ENCODE peak calls at places on chromosomes 1 and 21, in four cellular contexts. D, O, R and N are unnamed samples.
A peak's percentile ranks its signal among the peaks of the same experiment; 100 is the strongest.

GRCh38 chr1:111506561-111506960 is 3.1 kb upstream of the ADORA3 start:
- DNase-seq in O (no peak), D (no peak), R (no peak), N (no peak)

GRCh38 chr21:23686737-23687136 is 1920.5 kb downstream of the MRPL39 start:
- DNase-seq in D (no peak), R (no peak), O (no peak), N (no peak)

GRCh38 chr1:245856944-245857531 is 650.0 kb downstream of the SMYD3 start:
- DNase-seq in R (no peak), D (peak; percentile 55), O (peak; percentile 23), N (no peak)

GRCh38 chr1:1947493-1947892 is 28.4 kb upstream of the TMEM52 start:
- DNase-seq in O (no peak), D (peak; percentile 22), R (no peak), N (no peak)

GRCh38 chr1:46533179-46533864 is 18.1 kb downstream of the KNCN start:
- DNase-seq in D (no peak), R (no peak), O (peak; percentile 71), N (peak; percentile 63)

GRCh38 chr1:8374812-8375211 is 56.9 kb downstream of the SLC45A1 start:
- DNase-seq in R (no peak), D (peak; percentile 61), O (no peak), N (peak; percentile 76)

GRCh38 chr1:2213576-2214505 is 14.3 kb upstream of the SKI start:
- DNase-seq in D (no peak), O (peak; percentile 74), R (no peak), N (no peak)

GRCh38 chr1:36762174-36762573 is 272.1 kb downstream of the GRIK3 start:
- DNase-seq in R (no peak), D (no peak), O (no peak), N (no peak)

GRCh38 chr1:221841291-221841982 is 99.5 kb upstream of the DUSP10 start:
- DNase-seq in R (no peak), O (no peak), D (peak; percentile 53), N (no peak)

GRCh38 chr1:61670016-61670415 is 54.9 kb downstream of the TM2D1 start:
- DNase-seq in R (no peak), D (no peak), O (peak; percentile 9), N (no peak)

GRCh38 chr1:4172659-4173599 is 272.9 kb upstream of the C1orf174 start:
- DNase-seq in O (peak; percentile 48), R (no peak), D (no peak), N (no peak)

GRCh38 chr1:16183157-16183556 is 27.3 kb upstream of the EPHA2 start:
- DNase-seq in O (no peak), R (no peak), D (peak; percentile 98), N (no peak)

GRCh38 chr1:112866151-112866550 is 89.8 kb downstream of the SLC16A1 start:
- DNase-seq in D (no peak), R (no peak), O (no peak), N (no peak)

GRCh38 chr1:201628490-201628889 is 89.6 kb downstream of the NAV1 start:
- DNase-seq in O (peak; percentile 44), D (no peak), R (no peak), N (no peak)

GRCh38 chr21:34544032-34544496 is 32.1 kb upstream of the KCNE1 start:
- DNase-seq in D (peak; percentile 90), O (peak; percentile 70), R (no peak), N (peak; percentile 92)

GRCh38 chr1:43836267-43836951 is 97.2 kb upstream of the ARTN start:
- DNase-seq in D (peak; percentile 94), O (peak; percentile 64), R (peak; percentile 17), N (no peak)

GRCh38 chr21:28827422-28827821 is 165.3 kb downstream of the LTN1 start:
- DNase-seq in D (peak; percentile 13), O (no peak), R (no peak), N (no peak)

GRCh38 chr1:26285366-26286063 is 5.6 kb downstream of the SH3BGRL3 start:
- DNase-seq in D (peak; percentile 49), R (no peak), O (peak; percentile 54), N (peak; percentile 90)

GRCh38 chr1:174965006-174965971 is 34.5 kb upstream of the CACYBP start:
- DNase-seq in R (no peak), O (no peak), D (no peak), N (no peak)

GRCh38 chr1:18100493-18101063 is 7.0 kb upstream of the IGSF21 start:
- DNase-seq in R (peak; percentile 8), O (peak; percentile 85), D (peak; percentile 75), N (peak; percentile 83)

GRCh38 chr1:151846062-151846568 is 6.5 kb upstream of the C2CD4D start:
- DNase-seq in R (no peak), D (peak; percentile 68), O (no peak), N (peak; percentile 33)

GRCh38 chr1:219666242-219666641 is 53.3 kb upstream of the ZC3H11B start:
- DNase-seq in R (no peak), D (peak; percentile 79), O (no peak), N (no peak)

GRCh38 chr1:9211291-9211811 is 23.2 kb upstream of the H6PD start:
- DNase-seq in D (no peak), O (peak; percentile 82), R (no peak), N (no peak)

GRCh38 chr21:28770867-28771661 is 221.6 kb downstream of the LTN1 start:
- DNase-seq in R (no peak), O (no peak), D (no peak), N (no peak)

GRCh38 chr1:36771678-36772284 is 262.5 kb downstream of the GRIK3 start:
- DNase-seq in R (no peak), D (no peak), O (no peak), N (peak; percentile 54)

GRCh38 chr1:205270764-205271163 is 43.0 kb downstream of the TMCC2 start:
- DNase-seq in D (peak; percentile 90), O (no peak), R (no peak), N (no peak)

GRCh38 chr1:109298666-109299086 is 8.1 kb downstream of the MYBPHL start:
- DNase-seq in O (peak; percentile 45), D (peak; percentile 46), R (no peak), N (no peak)

GRCh38 chr1:159428536-159428935 is 3.5 kb upstream of the OR10J4 start:
- DNase-seq in D (no peak), R (no peak), O (no peak), N (no peak)

GRCh38 chr21:33967086-33967571 is 51.5 kb upstream of the ATP5PO start:
- DNase-seq in O (peak; percentile 63), R (no peak), D (no peak), N (no peak)